ENCODE peak calls at places on chromosomes 12 and 14, in four cellular contexts. One of them, this sample, is unnamed.

GRCh38 chr12:34395056-34396005 is 373.0 kb downstream of the ALG10 start:
- DNase-seq in K562: peak; percentile 3
- DNase-seq in HCT116: no peak
- DNase-seq in HepG2: no peak
- DNase-seq in this sample: no peak

GRCh38 chr14:99391671-99392070 is 89.0 kb downstream of the SETD3 start:
- DNase-seq in K562: no peak
- DNase-seq in HepG2: no peak
- DNase-seq in HCT116: no peak
- DNase-seq in this sample: no peak

GRCh38 chr12:57118711-57119271 is 7.6 kb upstream of the STAT6 start:
- DNase-seq in HCT116: no peak
- DNase-seq in K562: no peak
- DNase-seq in HepG2: no peak
- DNase-seq in this sample: no peak

GRCh38 chr14:51552275-51552674 is 99.4 kb upstream of the FRMD6 start:
- DNase-seq in HCT116: no peak
- DNase-seq in K562: no peak
- DNase-seq in HepG2: no peak
- DNase-seq in this sample: no peak

GRCh38 chr12:103169-103981 is 36.8 kb downstream of the IQSEC3 start:
- DNase-seq in HepG2: no peak
- DNase-seq in K562: peak; percentile 87
- DNase-seq in HCT116: peak; percentile 44
- DNase-seq in this sample: no peak

GRCh38 chr12:102973583-102973982 is 16.1 kb downstream of the ASCL1 start:
- DNase-seq in HepG2: no peak
- DNase-seq in HCT116: no peak
- DNase-seq in K562: no peak
- DNase-seq in this sample: no peak

GRCh38 chr12:81564237-81564636 is 194.9 kb downstream of the PPFIA2 start:
- DNase-seq in HepG2: no peak
- DNase-seq in HCT116: no peak
- DNase-seq in K562: no peak
- DNase-seq in this sample: no peak

GRCh38 chr12:54988402-54989054 is 4.0 kb upstream of the TESPA1 start:
- DNase-seq in HCT116: no peak
- DNase-seq in HepG2: no peak
- DNase-seq in K562: peak; percentile 69
- DNase-seq in this sample: no peak

GRCh38 chr12:13141686-13142085 is 38.2 kb upstream of the GSG1 start:
- DNase-seq in HCT116: no peak
- DNase-seq in HepG2: no peak
- DNase-seq in K562: no peak
- DNase-seq in this sample: no peak

GRCh38 chr14:74444866-74445265 is 18.9 kb upstream of the SYNDIG1L start:
- DNase-seq in K562: no peak
- DNase-seq in HepG2: no peak
- DNase-seq in HCT116: no peak
- DNase-seq in this sample: no peak

GRCh38 chr12:80632835-80633234 is 74.6 kb upstream of the MYF6 start:
- DNase-seq in HCT116: no peak
- DNase-seq in HepG2: peak; percentile 23
- DNase-seq in K562: no peak
- DNase-seq in this sample: no peak

GRCh38 chr14:59583755-59584154 is 7.1 kb upstream of the CCDC175 start:
- DNase-seq in HCT116: no peak
- DNase-seq in K562: no peak
- DNase-seq in HepG2: no peak
- DNase-seq in this sample: no peak

GRCh38 chr14:77039285-77040058 is 11.0 kb upstream of the IRF2BPL start:
- DNase-seq in HCT116: no peak
- DNase-seq in K562: no peak
- DNase-seq in HepG2: no peak
- DNase-seq in this sample: no peak

GRCh38 chr14:67263499-67264149 is 22.4 kb downstream of the PALS1 start:
- DNase-seq in HepG2: no peak
- DNase-seq in HCT116: no peak
- DNase-seq in K562: no peak
- DNase-seq in this sample: no peak

GRCh38 chr12:131608740-131609665 is 101.9 kb upstream of the SFSWAP start:
- DNase-seq in HCT116: peak; percentile 43
- DNase-seq in K562: peak; percentile 80
- DNase-seq in HepG2: peak; percentile 21
- DNase-seq in this sample: no peak

GRCh38 chr12:110545812-110546211 is 37.3 kb downstream of the PPTC7 start:
- DNase-seq in HCT116: no peak
- DNase-seq in HepG2: no peak
- DNase-seq in K562: no peak
- DNase-seq in this sample: no peak

GRCh38 chr12:31737345-31737744 is 8.5 kb upstream of the AMN1 start:
- DNase-seq in K562: no peak
- DNase-seq in HCT116: no peak
- DNase-seq in HepG2: no peak
- DNase-seq in this sample: no peak

DNA sequence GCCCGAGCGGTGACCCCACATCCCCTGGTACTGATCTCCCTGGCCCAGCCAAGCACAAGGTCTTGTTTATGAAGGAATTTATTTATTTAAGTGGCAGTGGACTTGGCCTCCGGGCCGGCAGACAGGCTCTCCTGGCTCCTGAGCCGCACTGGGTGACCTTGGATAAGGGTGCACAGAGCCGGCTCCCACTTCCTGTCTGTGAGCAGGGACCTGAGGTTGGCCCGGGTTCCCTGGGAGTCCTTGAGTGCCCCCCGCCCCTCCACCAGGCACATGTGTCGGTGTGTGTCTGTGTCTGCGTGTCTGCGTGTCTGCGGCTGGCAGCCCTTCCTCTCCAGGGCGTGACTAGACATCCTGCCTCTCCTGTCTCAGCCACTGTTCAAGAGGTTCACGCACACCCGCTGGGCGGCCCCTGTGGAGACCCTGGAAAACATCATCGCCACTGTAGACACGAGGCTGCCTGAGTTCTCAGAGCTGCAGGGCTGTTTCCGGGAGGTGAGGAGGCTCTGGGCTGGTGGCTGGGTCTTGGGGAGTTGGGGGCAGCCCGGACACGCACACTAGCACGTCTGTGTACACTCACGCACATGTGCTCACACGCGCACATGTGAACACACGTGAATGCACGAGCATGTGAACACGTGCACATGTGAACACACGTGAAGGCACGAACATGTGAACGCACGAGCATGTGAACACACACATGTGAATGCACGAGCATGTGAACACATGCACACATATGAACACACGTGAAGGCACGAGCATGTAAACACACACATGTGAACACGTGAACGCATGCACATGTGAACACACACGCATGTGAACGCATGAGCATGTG is 9.3 kb downstream of the TNFAIP2 start:
- DNase-seq in HepG2: peak; percentile 62
- DNase-seq in K562: no peak
- DNase-seq in HCT116: no peak
- DNase-seq in this sample: no peak
- TF ChIP-seq TCF7L2 in HepG2: no peak
- TF ChIP-seq TCF7L2 in K562: no peak
- TF ChIP-seq TCF7L2 in HCT116: no peak
- TF ChIP-seq TCF7L2 in this sample: no peak

DNA sequence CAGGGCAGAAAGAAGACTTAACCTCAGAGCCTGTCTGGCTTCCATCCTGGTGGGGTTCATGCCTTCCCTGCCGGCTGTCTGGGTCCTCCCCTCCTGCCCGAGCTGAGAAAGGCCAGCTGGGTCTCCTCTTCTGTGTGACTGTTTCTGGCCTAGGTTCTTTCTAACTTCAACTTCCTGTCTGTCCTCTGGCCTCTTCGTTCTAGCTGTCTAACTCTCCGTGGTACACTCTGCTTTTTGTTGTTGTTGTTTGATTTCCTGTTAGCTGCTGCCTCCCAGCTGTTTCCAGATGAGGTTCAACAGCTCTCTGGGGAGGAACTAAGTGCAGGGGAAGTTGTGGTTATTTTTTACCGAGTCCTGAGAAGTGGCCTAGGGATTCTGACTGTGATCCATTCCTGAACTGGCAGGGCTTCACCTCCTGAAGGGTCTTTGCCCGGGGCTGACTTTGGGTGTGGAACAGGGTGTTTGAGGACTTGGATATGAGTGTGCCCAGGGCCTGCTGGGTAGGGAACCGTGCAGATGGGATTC is 3.2 kb downstream of the MLXIP start:
- DNase-seq in K562: no peak
- DNase-seq in HCT116: no peak
- DNase-seq in HepG2: no peak
- DNase-seq in this sample: no peak
- H3K4me1 ChIP-seq in K562: peaks cover 58% of the 10 kb centered on the region
- H3K4me1 ChIP-seq in HCT116: peaks cover 17% of the 10 kb centered on the region
- H3K4me1 ChIP-seq in HepG2: peaks cover 56% of the 10 kb centered on the region
- H3K4me1 ChIP-seq in this sample: peaks cover 34% of the 10 kb centered on the region

GRCh38 chr12:108099778-108100177 is 29.3 kb upstream of the WSCD2 start:
- DNase-seq in HepG2: no peak
- DNase-seq in HCT116: no peak
- DNase-seq in K562: no peak
- DNase-seq in this sample: no peak
- TF ChIP-seq SIN3A in HepG2: no peak
- TF ChIP-seq SIN3A in HCT116: no peak
- TF ChIP-seq SIN3A in K562: no peak
- TF ChIP-seq SIN3A in this sample: no peak

DNA sequence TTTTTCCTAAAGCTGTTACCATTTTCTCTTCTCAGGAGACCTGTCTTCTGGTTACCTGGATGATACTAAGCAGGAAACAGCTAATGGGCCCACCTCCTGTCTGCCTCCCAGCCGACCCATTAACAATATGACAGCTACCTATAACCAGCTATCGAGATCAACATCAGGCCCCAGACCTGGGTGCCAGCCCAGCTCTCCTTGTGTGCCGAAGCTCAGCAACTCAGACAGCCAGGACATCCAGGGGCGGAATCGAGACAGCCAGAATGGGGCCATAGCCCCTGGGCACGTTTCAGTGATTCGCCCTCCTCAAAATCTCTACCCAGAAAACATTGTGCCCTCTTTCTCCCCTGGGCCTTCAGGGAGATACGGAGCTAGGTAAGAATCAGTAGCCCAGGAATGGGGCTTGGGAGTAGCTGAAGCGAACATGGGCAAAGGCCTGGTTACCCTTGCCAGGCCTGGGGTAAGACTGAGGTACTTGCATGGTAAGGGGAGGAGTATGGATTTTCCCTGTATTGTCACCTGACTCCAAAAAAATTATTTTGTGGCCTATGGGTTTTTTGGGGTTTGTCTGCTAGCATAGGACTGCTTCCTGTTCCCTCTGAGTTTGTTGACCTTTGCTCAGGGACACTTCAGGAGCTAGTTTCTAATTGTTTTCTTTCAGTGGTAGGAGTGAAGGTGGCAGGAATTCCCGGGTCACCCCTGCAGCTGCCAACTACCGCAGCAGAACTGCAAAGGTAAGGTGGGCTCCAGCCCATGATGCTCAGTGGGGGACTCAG is 26.6 kb downstream of the TRAFD1 start:
- DNase-seq in HepG2: no peak
- DNase-seq in K562: no peak
- DNase-seq in HCT116: no peak
- DNase-seq in this sample: no peak
- TF ChIP-seq TCF7L2 in HepG2: no peak
- TF ChIP-seq TCF7L2 in K562: no peak
- TF ChIP-seq TCF7L2 in HCT116: no peak
- TF ChIP-seq TCF7L2 in this sample: no peak

DNA sequence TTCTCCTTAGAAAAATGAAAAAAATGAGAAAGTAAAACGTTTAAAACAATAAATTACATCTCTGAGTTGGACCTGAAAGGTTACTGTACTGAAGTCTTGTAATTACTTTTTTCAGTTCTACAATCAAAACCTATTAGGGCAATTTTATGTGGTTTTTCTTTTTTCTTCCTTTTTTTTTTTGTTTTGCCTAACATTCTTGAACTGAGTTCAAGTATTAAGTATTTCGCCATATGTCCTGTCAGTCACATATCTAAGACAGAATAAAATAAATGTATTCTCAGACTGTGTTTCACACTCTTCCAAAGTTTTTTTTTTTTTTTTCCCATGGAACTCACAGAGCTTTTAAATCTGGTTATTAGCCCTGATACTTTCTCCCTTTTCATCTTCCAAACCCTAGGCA is 172.0 kb downstream of the BCAT1 start:
- DNase-seq in K562: no peak
- DNase-seq in HepG2: no peak
- DNase-seq in HCT116: no peak
- DNase-seq in this sample: no peak
- H3K4me1 ChIP-seq in K562: no peaks in the 10 kb centered on the region
- H3K4me1 ChIP-seq in HepG2: peaks cover 10% of the 10 kb centered on the region
- H3K4me1 ChIP-seq in HCT116: no peaks in the 10 kb centered on the region
- H3K4me1 ChIP-seq in this sample: no peaks in the 10 kb centered on the region

GRCh38 chr12:62846506-62846905 is 88.4 kb downstream of the PPM1H start:
- DNase-seq in K562: no peak
- DNase-seq in HCT116: no peak
- DNase-seq in HepG2: no peak
- DNase-seq in this sample: no peak
- TF ChIP-seq SIN3A in K562: no peak
- TF ChIP-seq SIN3A in HCT116: no peak
- TF ChIP-seq SIN3A in HepG2: no peak
- TF ChIP-seq SIN3A in this sample: no peak

GRCh38 chr14:101705733-101706508 is 55.6 kb upstream of the PPP2R5C start:
- DNase-seq in HCT116: no peak
- DNase-seq in HepG2: no peak
- DNase-seq in K562: no peak
- DNase-seq in this sample: no peak
- TF ChIP-seq TCF7L2 in HCT116: no peak
- TF ChIP-seq TCF7L2 in HepG2: no peak
- TF ChIP-seq TCF7L2 in K562: no peak
- TF ChIP-seq TCF7L2 in this sample: no peak

This sample was measured in Panc1.